ENCODE peak calls at places on chromosomes 7 and 10, in five cellular contexts. Y, O, F, U and G are unnamed samples. For H3K27me3, the result is how much of the 10 kb centered on the place peaks cover.

GRCh38 chr7:86667732-86668131 is 24.0 kb downstream of the GRM3 start:
- DNase-seq in Y (no peak), O (no peak), F (no peak), U (peak), G (no peak)

GRCh38 chr7:2971914-2972530 is 71.6 kb downstream of the CARD11 start:
- DNase-seq in F (no peak), O (no peak), U (no peak), Y (no peak), G (no peak)

GRCh38 chr7:4612237-4612636 is 69.9 kb upstream of the FOXK1 start:
- DNase-seq in Y (no peak), F (no peak), U (no peak), O (no peak), G (no peak)

GRCh38 chr10:117186832-117187615 is 10.3 kb upstream of the KCNK18 start:
- DNase-seq in U (no peak), O (peak), F (no peak), Y (no peak), G (no peak)

GRCh38 chr7:46170792-46171191 is 249.7 kb upstream of the IGFBP3 start:
- DNase-seq in F (no peak), Y (no peak), U (no peak), O (peak), G (no peak)

GRCh38 chr7:150408393-150409299 is 29.5 kb downstream of the ZNF775 start:
- DNase-seq in Y (no peak), F (no peak), O (no peak), U (no peak), G (peak)

GRCh38 chr10:7667262-7668141 is 736 bp upstream of the ITIH5 start:
- DNase-seq in F (no peak), O (no peak), Y (peak), U (no peak), G (peak)

GRCh38 chr7:134630890-134631289 is 15.8 kb upstream of the BPGM start:
- DNase-seq in Y (no peak), U (no peak), O (peak), F (no peak), G (no peak)

GRCh38 chr7:7221602-7222038 is 39.3 kb downstream of the C1GALT1 start:
- DNase-seq in O (peak), F (no peak), Y (no peak), U (no peak), G (peak)

GRCh38 chr7:82423446-82423845 is 20.1 kb downstream of the CACNA2D1 start:
- DNase-seq in F (no peak), O (peak), U (no peak), Y (no peak), G (no peak)

GRCh38 chr10:34437897-34438296 is 377.2 kb downstream of the PARD3 start:
- DNase-seq in U (no peak), Y (peak), O (no peak), F (no peak), G (peak)

GRCh38 chr10:13839430-13839986 is 252.7 kb downstream of the PRPF18 start:
- DNase-seq in O (peak), Y (peak), F (no peak), U (no peak), G (no peak)

GRCh38 chr7:77846317-77847092 is 47.9 kb downstream of the PHTF2 start:
- DNase-seq in F (no peak), U (no peak), Y (no peak), O (no peak), G (no peak)

GRCh38 chr10:90779573-90779972 is 78.3 kb downstream of the HTR7 start:
- DNase-seq in F (no peak), U (no peak), O (peak), Y (no peak), G (no peak)

GRCh38 chr10:58107506-58107905 is 160.2 kb downstream of the IPMK start:
- DNase-seq in Y (no peak), U (no peak), O (peak), F (no peak), G (no peak)

GRCh38 chr10:119190353-119190752 is 11.7 kb upstream of the PRDX3 start:
- DNase-seq in O (peak), U (no peak), Y (no peak), F (no peak), G (no peak)

GRCh38 chr10:96212911-96213310 is 58.5 kb downstream of the BLNK start:
- DNase-seq in U (no peak), F (no peak), O (no peak), Y (no peak), G (no peak)

GRCh38 chr7:1058821-1059199 is 14.5 kb downstream of the GPR146 start:
- DNase-seq in Y (no peak), U (no peak), F (no peak), O (peak), G (no peak)

GRCh38 chr7:129213828-129214227 is 11.0 kb upstream of the AHCYL2 start:
- DNase-seq in Y (no peak), U (no peak), O (no peak), F (peak), G (no peak)

GRCh38 chr10:71648595-71649320 is 70.8 kb downstream of the C10orf105 start:
- DNase-seq in U (no peak), F (no peak), O (no peak), Y (no peak), G (no peak)

GRCh38 chr10:88759366-88760101 is at the start of gene LIPN:
- DNase-seq in Y (no peak), O (no peak), U (no peak), F (no peak), G (no peak)

GRCh38 chr7:155447603-155448002 is 10.3 kb upstream of the EN2 start:
- DNase-seq in F (no peak), U (no peak), Y (no peak), O (no peak), G (no peak)

GRCh38 chr7:155450558-155450827 is 7.4 kb upstream of the EN2 start:
- DNase-seq in Y (no peak), O (no peak), F (no peak), U (no peak), G (no peak)

GRCh38 chr7:155449880-155450557 is 7.9 kb upstream of the EN2 start:
- DNase-seq in Y (no peak), F (no peak), O (no peak), U (no peak), G (no peak)

GRCh38 chr7:155449008-155449879 is 8.7 kb upstream of the EN2 start:
- DNase-seq in O (no peak), F (no peak), Y (no peak), U (no peak), G (no peak)

DNA sequence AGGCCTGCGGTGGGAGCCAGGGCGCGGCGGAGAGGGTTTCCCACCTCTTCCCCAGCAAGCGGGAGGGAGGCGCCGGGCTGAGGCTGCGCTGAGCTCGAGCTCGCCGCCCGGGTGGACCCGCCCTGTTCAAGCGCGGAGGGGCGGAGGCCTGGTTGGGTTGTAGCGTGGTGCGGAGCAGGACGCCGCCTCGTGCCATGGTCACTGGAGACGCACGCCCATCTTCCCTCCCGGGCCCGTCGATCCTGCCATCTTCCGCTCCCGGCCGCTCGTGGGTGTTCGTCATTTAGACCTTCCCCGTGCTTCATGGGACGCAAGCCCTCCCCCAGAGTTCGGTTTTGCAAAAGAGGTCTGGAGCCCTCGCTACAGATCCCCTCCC is 9.3 kb upstream of the EN2 start:
- DNase-seq in Y (no peak), O (no peak), F (no peak), U (no peak), G (no peak)
- H3K27me3 ChIP-seq in Y (half or more), O (half or more), F (under half), U (half or more), G (half or more)

DNA sequence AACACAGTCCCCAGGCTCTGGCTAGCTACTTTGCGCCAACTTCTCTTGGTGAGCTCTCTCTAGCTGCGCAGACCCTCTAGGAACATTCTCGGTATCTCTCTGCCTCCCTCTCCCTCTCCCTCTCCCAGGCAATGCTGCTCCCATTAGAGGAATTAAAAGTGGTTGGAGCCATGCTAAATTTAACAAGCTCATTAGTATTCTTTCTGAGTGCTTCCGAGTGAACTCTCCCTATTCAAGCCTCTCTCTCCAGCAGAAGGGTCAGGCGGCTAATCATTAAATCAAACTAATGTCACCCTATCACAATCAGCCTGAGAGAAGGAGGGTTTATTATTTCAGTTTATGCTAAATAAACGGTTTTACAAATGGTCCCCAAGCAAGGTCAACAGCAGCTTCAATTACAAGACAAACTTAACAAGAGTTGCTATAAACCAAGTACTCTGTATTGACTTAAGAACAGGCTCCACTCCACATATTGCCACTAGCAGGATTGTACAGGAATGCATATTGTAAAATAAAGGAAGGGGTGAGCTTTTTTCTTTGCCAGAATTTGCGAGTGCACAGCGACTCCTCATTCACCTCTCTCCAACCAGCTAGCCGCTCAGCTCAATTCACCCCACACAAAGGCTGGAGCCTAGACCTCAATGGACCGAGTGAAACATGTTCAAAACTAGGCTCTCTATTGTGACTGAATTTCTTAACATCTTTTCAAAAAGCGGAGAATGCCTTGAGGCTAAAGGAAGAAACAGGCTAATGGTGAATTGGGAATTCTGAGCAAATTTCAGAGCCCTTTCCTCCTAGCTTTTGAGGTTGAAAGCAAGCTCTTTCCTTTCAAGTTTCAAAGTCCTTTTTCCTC is 84.4 kb downstream of the GLI3 start:
- DNase-seq in Y (no peak), O (no peak), U (no peak), F (no peak), G (no peak)
- H3K27me3 ChIP-seq in Y (under half), O (under half), U (under half), F (under half), G (under half)

DNA sequence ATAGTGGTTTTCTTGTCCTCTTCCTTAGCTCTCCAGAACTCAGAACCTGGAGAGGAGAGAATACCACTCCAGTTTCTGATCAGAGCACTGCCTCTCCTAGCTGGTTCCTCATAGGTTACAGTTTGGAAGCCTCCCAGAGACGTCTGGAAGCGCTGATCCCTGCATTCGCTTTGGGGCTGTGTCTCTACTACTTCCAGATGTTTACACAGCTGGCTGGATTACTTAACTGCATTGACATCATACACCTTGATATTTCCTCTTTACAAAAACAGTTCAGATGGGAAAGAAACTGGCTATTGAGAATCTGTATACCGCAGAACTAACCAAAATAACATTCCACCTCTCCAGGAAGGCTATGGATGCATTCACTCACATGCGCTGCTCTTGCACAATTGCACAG is 327.2 kb upstream of the ZMIZ1 start:
- DNase-seq in F (no peak), O (no peak), U (no peak), Y (no peak), G (no peak)
- H3K27me3 ChIP-seq in F (under half), O (under half), U (under half), Y (under half), G (under half)

GRCh38 chr7:102310414-102310815 is 23.7 kb downstream of the SH2B2 start:
- DNase-seq in O (no peak), U (no peak), Y (no peak), F (no peak), G (no peak)

GRCh38 chr7:102303669-102304422 is 17.2 kb downstream of the SH2B2 start:
- DNase-seq in F (no peak), U (no peak), Y (no peak), O (no peak), G (no peak)

GRCh38 chr7:102305414-102306268 is 19.0 kb downstream of the SH2B2 start:
- DNase-seq in U (no peak), F (no peak), Y (no peak), O (no peak), G (no peak)

GRCh38 chr7:102304668-102305067 is 18.0 kb downstream of the SH2B2 start:
- DNase-seq in F (no peak), O (no peak), U (no peak), Y (no peak), G (no peak)

GRCh38 chr7:102306916-102307677 is 20.4 kb downstream of the SH2B2 start:
- DNase-seq in Y (peak), U (peak), F (peak), O (peak), G (no peak)
- H3K27me3 ChIP-seq in Y (under half), U (under half), F (under half), O (under half), G (under half)

GRCh38 chr7:97006951-97007861 is 1.9 kb downstream of the DLX6 start:
- DNase-seq in O (no peak), Y (no peak), F (no peak), U (no peak), G (no peak)
- H3K27me3 ChIP-seq in O (half or more), Y (half or more), F (under half), U (half or more), G (half or more)

GRCh38 chr10:100728928-100729876 is 16.2 kb upstream of the PAX2 start:
- DNase-seq in U (no peak), F (no peak), Y (no peak), O (peak), G (no peak)
- H3K27me3 ChIP-seq in U (half or more), F (under half), Y (half or more), O (half or more), G (half or more)

GRCh38 chr10:28552775-28553174 is 19.9 kb downstream of the WAC start:
- DNase-seq in O (no peak), F (no peak), U (no peak), Y (no peak), G (no peak)
- H3K27me3 ChIP-seq in O (under half), F (under half), U (under half), Y (under half), G (under half)